ENCODE peak calls at places on chromosomes 11 and 22, in six cellular contexts. O, Y, L, Z, E and V are unnamed samples.

GRCh38 chr11:107969219-107969618 is 39.5 kb upstream of the CUL5 start:
- DNase-seq in Z (peak), Y (no peak), E (no peak), L (no peak), O (no peak), V (no peak)

GRCh38 chr11:117187007-117187406 is 8.5 kb downstream of the SIDT2 start:
- DNase-seq in Z (no peak), L (no peak), O (no peak), E (no peak), Y (no peak), V (no peak)

GRCh38 chr11:29019960-29020683 is 911.9 kb downstream of the METTL15 start:
- DNase-seq in O (peak), Z (no peak), E (peak), L (peak), Y (no peak), V (peak)

GRCh38 chr22:44337658-44338004 is 24.9 kb upstream of the SHISAL1 start:
- DNase-seq in Z (peak), O (no peak), L (peak), Y (no peak), E (no peak), V (peak)

GRCh38 chr11:60315866-60316265 is 11.2 kb upstream of the MS4A6E start:
- DNase-seq in Z (no peak), O (peak), Y (no peak), L (no peak), E (no peak), V (no peak)

GRCh38 chr11:2524446-2525165 is 79.8 kb downstream of the KCNQ1 start:
- DNase-seq in L (no peak), Y (no peak), E (peak), O (no peak), Z (no peak), V (no peak)

GRCh38 chr11:66126808-66127555 is 56.9 kb downstream of the PACS1 start:
- DNase-seq in O (peak), E (peak), L (peak), Y (peak), Z (no peak), V (no peak)

GRCh38 chr11:69454018-69454417 is 27.4 kb upstream of the LINC01488 start:
- DNase-seq in O (no peak), Y (no peak), L (no peak), E (no peak), Z (no peak), V (no peak)

GRCh38 chr11:82949352-82949751 is 47.8 kb downstream of the DDIAS start:
- DNase-seq in E (no peak), L (no peak), Y (no peak), O (no peak), Z (no peak), V (no peak)

GRCh38 chr11:116373107-116373506 is 399.7 kb downstream of the BUD13 start:
- DNase-seq in O (no peak), E (no peak), Z (no peak), L (no peak), Y (no peak), V (no peak)

GRCh38 chr22:49933236-49933921 is 14.9 kb downstream of the CRELD2 start:
- DNase-seq in O (no peak), Y (peak), E (no peak), L (no peak), Z (no peak), V (no peak)

GRCh38 chr22:29475550-29475949 is 4.5 kb upstream of the NEFH start:
- DNase-seq in L (no peak), E (no peak), O (no peak), Z (no peak), Y (no peak), V (no peak)

GRCh38 chr11:61266602-61267001 is 25.6 kb downstream of the PGA5 start:
- DNase-seq in Y (no peak), L (no peak), O (no peak), Z (peak), E (no peak), V (peak)

GRCh38 chr22:12601870-12602779 is 2925.9 kb upstream of the OR11H1 start:
- DNase-seq in E (no peak), O (no peak), Z (peak), L (no peak), Y (no peak), V (no peak)

GRCh38 chr11:26621147-26621546 is 49.1 kb upstream of the MUC15 start:
- DNase-seq in L (peak), Y (no peak), E (no peak), Z (no peak), O (no peak), V (no peak)
- TF ChIP-seq CTCF in L (no peak), Y (no peak), E (no peak), Z (no peak), O (no peak), V (no peak)

DNA sequence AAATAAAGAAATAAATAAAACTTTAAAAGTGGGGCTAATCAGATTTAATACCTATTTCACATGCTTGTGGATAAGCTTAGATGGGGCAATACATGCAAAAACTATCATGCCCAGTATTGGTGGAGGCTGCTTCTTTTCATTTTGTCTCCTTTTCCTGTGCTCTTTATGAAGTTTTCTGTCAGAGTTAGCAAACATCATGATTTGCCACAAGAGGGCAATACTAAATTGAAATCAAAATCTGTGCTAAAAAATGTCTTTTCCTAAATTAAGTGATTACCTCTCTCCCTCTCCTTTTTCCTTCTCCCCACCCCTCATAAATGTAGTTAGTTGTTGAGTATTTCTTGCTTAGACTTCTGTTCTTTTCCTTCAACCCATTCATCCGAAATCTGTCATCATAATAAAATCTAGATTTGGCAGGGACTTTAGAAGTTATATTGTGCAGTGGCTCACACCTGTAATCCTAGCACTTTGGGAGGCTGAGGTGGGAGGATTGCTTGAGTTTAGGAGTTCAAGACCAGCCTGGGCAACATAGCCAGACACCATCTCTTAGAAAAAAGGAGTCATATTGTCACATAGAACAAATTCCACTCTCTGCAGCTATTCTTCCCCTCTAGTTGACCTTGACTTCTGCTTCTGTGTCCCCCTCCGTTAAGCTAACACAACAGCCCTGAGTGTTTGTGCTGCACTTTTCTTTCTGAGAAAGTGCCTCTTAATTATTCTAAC is 4.7 kb upstream of the ARHGAP42 start:
- DNase-seq in O (peak), E (no peak), L (peak), Z (no peak), Y (no peak), V (no peak)
- TF ChIP-seq CTCF in O (peak), E (peak), L (peak), Z (no peak), Y (peak), V (no peak)

DNA sequence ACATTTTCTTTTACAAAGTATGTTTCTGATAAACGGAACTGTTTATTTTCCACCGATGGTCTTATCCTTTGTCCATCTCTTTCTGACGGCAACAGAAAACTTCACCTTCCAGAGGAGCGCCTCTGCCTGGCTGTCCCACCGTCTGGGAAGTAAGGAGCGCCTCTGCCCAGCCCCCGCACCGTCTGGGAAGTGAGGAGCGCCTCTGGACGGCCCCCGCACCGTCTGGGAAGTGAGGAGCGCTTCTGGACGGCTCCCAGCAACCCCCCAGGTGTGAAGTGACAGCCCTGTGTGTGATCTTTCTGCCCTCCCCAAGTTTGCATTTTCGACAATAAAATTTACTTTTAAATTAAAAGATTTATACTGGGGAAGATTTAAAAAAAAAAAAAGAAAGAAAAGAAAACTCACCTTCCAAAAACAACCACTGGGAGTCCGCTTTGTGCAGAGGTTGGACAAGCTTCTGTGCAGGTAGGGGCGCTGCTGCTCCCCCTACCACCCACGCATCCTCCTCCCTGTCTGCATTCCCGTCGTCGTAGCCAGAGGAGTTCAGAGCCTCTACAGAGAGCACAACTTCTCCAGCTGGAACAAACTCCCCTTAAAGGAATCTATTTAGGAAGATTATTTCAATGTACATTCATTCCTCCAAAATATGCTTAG is 1.0 kb upstream of the APOBEC3B start:
- DNase-seq in O (no peak), E (peak), Y (no peak), Z (peak), L (no peak), V (peak)
- TF ChIP-seq CTCF in O (peak), E (peak), Y (no peak), Z (peak), L (peak), V (peak)

DNA sequence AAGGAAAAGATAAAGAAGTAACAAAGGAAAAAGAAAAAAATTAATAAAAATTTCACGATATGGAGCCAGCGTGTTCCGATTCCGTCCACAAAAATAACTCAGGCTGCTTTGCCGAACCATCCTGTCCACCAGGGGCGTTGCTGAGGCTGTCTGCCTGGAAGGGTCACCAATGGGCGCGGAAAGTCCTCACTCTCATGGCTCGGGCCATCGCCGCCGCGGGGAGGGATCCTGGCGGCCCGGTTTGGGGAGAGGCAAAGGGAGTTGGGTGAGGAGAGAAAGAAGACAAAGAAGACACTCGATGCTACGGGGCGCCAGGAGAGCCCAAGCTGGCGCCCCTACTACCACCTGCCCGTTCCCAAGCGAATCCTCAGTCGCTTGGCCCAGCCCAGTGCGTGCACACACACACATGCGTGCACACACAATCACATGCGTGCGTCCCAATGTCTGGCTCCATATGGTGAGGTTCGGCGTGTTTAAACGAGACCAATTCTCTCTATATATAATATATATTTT is 5.6 kb upstream of the PYGM start:
- DNase-seq in O (no peak), L (no peak), Y (no peak), E (peak), Z (no peak), V (no peak)
- TF ChIP-seq CTCF in O (peak), L (peak), Y (no peak), E (peak), Z (peak), V (no peak)

GRCh38 chr22:39595622-39596182 is 25.1 kb downstream of the CACNA1I start:
- DNase-seq in L (no peak), O (no peak), Z (no peak), E (no peak), Y (no peak), V (no peak)

GRCh38 chr22:39596601-39597000 is 26.0 kb downstream of the CACNA1I start:
- DNase-seq in E (no peak), O (no peak), Z (no peak), Y (no peak), L (no peak), V (no peak)

GRCh38 chr22:39597236-39597869 is 26.8 kb downstream of the CACNA1I start:
- DNase-seq in Y (no peak), L (no peak), Z (no peak), E (no peak), O (no peak), V (no peak)

GRCh38 chr22:39600491-39601179 is 30.1 kb downstream of the CACNA1I start:
- DNase-seq in Z (no peak), E (no peak), Y (no peak), L (no peak), O (no peak), V (no peak)

GRCh38 chr22:39598017-39598965 is 27.7 kb downstream of the CACNA1I start:
- DNase-seq in Y (no peak), L (no peak), E (peak), Z (peak), O (no peak), V (peak)
- TF ChIP-seq CTCF in Y (no peak), L (peak), E (no peak), Z (peak), O (no peak), V (no peak)

GRCh38 chr11:120985718-120986569 is 38.0 kb upstream of the TBCEL start:
- DNase-seq in Z (peak), O (peak), E (peak), L (peak), Y (no peak), V (peak)
- TF ChIP-seq CTCF in Z (no peak), O (peak), E (peak), L (peak), Y (no peak), V (no peak)

DNA sequence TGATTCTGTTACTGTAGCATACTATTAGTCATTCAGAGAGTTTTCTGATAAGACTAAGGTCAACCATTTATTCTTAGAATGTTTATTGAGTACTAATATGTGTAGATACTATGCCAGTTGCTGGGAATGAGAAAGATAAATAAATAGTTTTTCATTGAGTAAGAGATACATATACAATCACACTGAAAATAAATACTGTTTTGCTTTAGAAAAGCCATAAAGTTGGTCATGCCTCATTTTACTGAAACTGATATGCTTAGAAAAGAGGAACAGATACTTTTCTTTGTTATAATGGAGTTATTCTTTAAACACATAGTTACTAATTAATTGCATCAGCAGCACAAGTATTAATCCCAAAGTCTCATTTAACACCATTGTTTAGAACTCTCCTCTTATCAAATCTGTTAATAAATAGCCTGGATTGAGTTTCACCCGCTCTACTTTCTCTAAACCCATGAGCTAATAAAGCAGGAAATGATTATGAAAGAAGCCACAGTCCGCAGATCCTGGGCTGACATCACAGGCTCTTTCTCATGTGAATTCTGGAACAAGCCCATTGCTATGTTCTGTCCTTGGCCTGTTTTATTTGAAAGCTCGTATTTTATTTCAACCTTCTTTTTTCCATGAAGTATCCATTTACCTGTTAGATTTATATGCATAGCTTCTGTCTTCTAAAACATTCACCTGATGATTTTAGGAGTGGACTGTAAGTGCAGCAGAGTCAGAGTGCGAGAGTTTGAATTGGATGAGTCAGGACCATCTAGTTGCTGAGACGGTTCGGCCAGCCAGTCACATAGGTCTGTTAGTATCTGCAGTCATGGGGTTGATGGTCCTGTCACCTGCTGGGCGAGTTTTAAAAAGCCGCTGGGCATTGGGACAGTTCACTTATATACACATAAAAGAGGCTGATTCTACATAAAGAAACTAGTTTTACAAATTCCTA is 35.5 kb downstream of the PIWIL4 start:
- DNase-seq in Z (peak), E (no peak), O (peak), L (peak), Y (peak), V (peak)
- TF ChIP-seq CTCF in Z (peak), E (no peak), O (peak), L (peak), Y (peak), V (no peak)